ENCODE peak calls at places on chromosomes 11 and 22, in eight cellular contexts. K is activated naive CD4-positive, alpha-beta T cell treated with Interleukin-2 at 50 U/mL for 16 hours; R is cortex of kidney; G is fibroblast of gingiva; Z is NCI-H748 treated with DMSO at 0.1 percent for 48 hours; W is pancreas; H is HuH-7.5; T is choroid plexus epithelial cell. U is an unnamed sample.

GRCh38 chr22:23397618-23398567 is 182.2 kb downstream of the IGLL1 start:
- DNase-seq in K (no peak), R (no peak), G (no peak), Z (no peak), W (no peak), H (no peak), T (no peak), U (no peak)

GRCh38 chr11:126352934-126353801 is 2.3 kb upstream of the ST3GAL4 start:
- DNase-seq in K (no peak), R (no peak), G (peak; percentile 82), Z (no peak), W (no peak), H (no peak), T (peak; percentile 60), U (no peak)

GRCh38 chr11:130480721-130481140 is 32.3 kb downstream of the ADAMTS15 start:
- DNase-seq in K (no peak), R (no peak), G (no peak), Z (no peak), W (no peak), H (no peak), T (no peak), U (no peak)

GRCh38 chr22:30249049-30250038 is 2.8 kb upstream of the LIF start:
- DNase-seq in K (no peak), R (no peak), G (no peak), Z (no peak), W (no peak), H (no peak), T (no peak), U (no peak)

GRCh38 chr11:65036931-65037330 is 4.1 kb upstream of the SAC3D1 start:
- DNase-seq in K (no peak), R (no peak), G (no peak), Z (no peak), W (peak; percentile 64), H (no peak), T (no peak), U (no peak)

GRCh38 chr11:62649486-62649885 is 3.1 kb upstream of the GANAB start:
- DNase-seq in K (no peak), R (no peak), G (no peak), Z (no peak), W (no peak), H (no peak), T (no peak), U (no peak)

GRCh38 chr11:46198245-46198872 is 77.1 kb upstream of the PHF21A start:
- DNase-seq in K (no peak), R (no peak), G (no peak), Z (no peak), W (no peak), H (no peak), T (no peak), U (no peak)

GRCh38 chr11:76769645-76770586 is 13.2 kb upstream of the TSKU start:
- DNase-seq in K (no peak), R (no peak), G (no peak), Z (no peak), W (peak; percentile 72), H (no peak), T (no peak), U (no peak)

GRCh38 chr11:130827697-130828377 is 88.4 kb downstream of the SNX19 start:
- DNase-seq in K (no peak), R (no peak), G (peak; percentile 71), Z (no peak), W (no peak), H (peak; percentile 31), T (peak; percentile 85), U (peak; percentile 52)

GRCh38 chr11:118227865-118228785 is 3.3 kb upstream of the JAML start:
- DNase-seq in K (no peak), R (no peak), G (no peak), Z (no peak), W (no peak), H (no peak), T (no peak), U (no peak)

GRCh38 chr11:124745835-124746620 is 6.0 kb downstream of the VSIG2 start:
- DNase-seq in K (peak; percentile 30), R (no peak), G (no peak), Z (no peak), W (no peak), H (peak; percentile 81), T (no peak), U (no peak)

U was measured in HEK293T.